ENCODE peak calls at places on chromosomes 5 and 9, in five cellular contexts. One of them, this sample, is unnamed.

GRCh38 chr5:36619012-36619635 is 12.7 kb downstream of the SLC1A3 start:
- DNase-seq in H9: peak
- DNase-seq in GM23248: no peak
- DNase-seq in mesendoderm: peak
- DNase-seq in PC-3: peak
- DNase-seq in this sample: no peak

GRCh38 chr5:136251502-136251901 is 58.5 kb upstream of the SMIM32 start:
- DNase-seq in H9: no peak
- DNase-seq in GM23248: no peak
- DNase-seq in PC-3: no peak
- DNase-seq in mesendoderm: no peak
- DNase-seq in this sample: no peak

GRCh38 chr5:172380992-172381643 is 73.2 kb downstream of the SH3PXD2B start:
- DNase-seq in GM23248: peak
- DNase-seq in mesendoderm: no peak
- DNase-seq in PC-3: peak
- DNase-seq in H9: no peak
- DNase-seq in this sample: peak

GRCh38 chr5:175884214-175884613 is 12.8 kb downstream of the CPLX2 start:
- DNase-seq in mesendoderm: no peak
- DNase-seq in H9: no peak
- DNase-seq in PC-3: no peak
- DNase-seq in GM23248: no peak
- DNase-seq in this sample: no peak

GRCh38 chr5:68999181-68999580 is 94.6 kb upstream of the SLC30A5 start:
- DNase-seq in H9: no peak
- DNase-seq in GM23248: no peak
- DNase-seq in PC-3: no peak
- DNase-seq in mesendoderm: no peak
- DNase-seq in this sample: no peak

GRCh38 chr9:125272697-125273096 is 11.1 kb downstream of the GAPVD1 start:
- DNase-seq in GM23248: no peak
- DNase-seq in PC-3: peak
- DNase-seq in mesendoderm: no peak
- DNase-seq in H9: no peak
- DNase-seq in this sample: no peak

GRCh38 chr5:135517631-135518030 is 18.1 kb downstream of the NEUROG1 start:
- DNase-seq in mesendoderm: no peak
- DNase-seq in H9: no peak
- DNase-seq in PC-3: no peak
- DNase-seq in GM23248: no peak
- DNase-seq in this sample: no peak

GRCh38 chr9:105280730-105281129 is 36.3 kb downstream of the SLC44A1 start:
- DNase-seq in mesendoderm: no peak
- DNase-seq in H9: no peak
- DNase-seq in GM23248: peak
- DNase-seq in PC-3: peak
- DNase-seq in this sample: no peak

GRCh38 chr5:93929146-93929545 is 187.7 kb upstream of the POU5F2 start:
- DNase-seq in H9: no peak
- DNase-seq in PC-3: no peak
- DNase-seq in mesendoderm: no peak
- DNase-seq in GM23248: peak
- DNase-seq in this sample: no peak

GRCh38 chr9:116700882-116701836 is 14.1 kb downstream of the TRIM32 start:
- DNase-seq in H9: no peak
- DNase-seq in GM23248: no peak
- DNase-seq in PC-3: no peak
- DNase-seq in mesendoderm: no peak
- DNase-seq in this sample: no peak

GRCh38 chr5:95962785-95963184 is 1.1 kb upstream of the ELL2 start:
- DNase-seq in PC-3: no peak
- DNase-seq in mesendoderm: peak
- DNase-seq in H9: peak
- DNase-seq in GM23248: no peak
- DNase-seq in this sample: no peak

GRCh38 chr5:58911270-58911669 is 328.4 kb downstream of the RAB3C start:
- DNase-seq in mesendoderm: no peak
- DNase-seq in H9: no peak
- DNase-seq in PC-3: no peak
- DNase-seq in GM23248: no peak
- DNase-seq in this sample: no peak

GRCh38 chr5:6446042-6446441 is 2.6 kb upstream of the UBE2QL1 start:
- DNase-seq in GM23248: no peak
- DNase-seq in mesendoderm: no peak
- DNase-seq in PC-3: no peak
- DNase-seq in H9: no peak
- DNase-seq in this sample: no peak

GRCh38 chr5:146906803-146907202 is 28.2 kb upstream of the PPP2R2B start:
- DNase-seq in H9: peak
- DNase-seq in GM23248: peak
- DNase-seq in PC-3: no peak
- DNase-seq in mesendoderm: peak
- DNase-seq in this sample: no peak

GRCh38 chr5:170420809-170421412 is 31.7 kb upstream of the KCNMB1 start:
- DNase-seq in H9: peak
- DNase-seq in PC-3: peak
- DNase-seq in GM23248: peak
- DNase-seq in mesendoderm: peak
- DNase-seq in this sample: no peak

GRCh38 chr9:27602107-27602836 is 29.0 kb upstream of the C9orf72 start:
- DNase-seq in PC-3: no peak
- DNase-seq in GM23248: no peak
- DNase-seq in H9: no peak
- DNase-seq in mesendoderm: no peak
- DNase-seq in this sample: no peak

GRCh38 chr5:67639311-67639710 is 442.7 kb upstream of the CD180 start:
- DNase-seq in PC-3: no peak
- DNase-seq in GM23248: no peak
- DNase-seq in mesendoderm: peak
- DNase-seq in H9: no peak
- DNase-seq in this sample: no peak

GRCh38 chr5:179137643-179138567 is 77.7 kb downstream of the ZNF354C start:
- DNase-seq in GM23248: no peak
- DNase-seq in H9: no peak
- DNase-seq in mesendoderm: no peak
- DNase-seq in PC-3: no peak
- DNase-seq in this sample: peak

GRCh38 chr5:149710575-149710974 is 19.5 kb upstream of the PPARGC1B start:
- DNase-seq in GM23248: no peak
- DNase-seq in H9: no peak
- DNase-seq in PC-3: no peak
- DNase-seq in mesendoderm: no peak
- DNase-seq in this sample: no peak

DNA sequence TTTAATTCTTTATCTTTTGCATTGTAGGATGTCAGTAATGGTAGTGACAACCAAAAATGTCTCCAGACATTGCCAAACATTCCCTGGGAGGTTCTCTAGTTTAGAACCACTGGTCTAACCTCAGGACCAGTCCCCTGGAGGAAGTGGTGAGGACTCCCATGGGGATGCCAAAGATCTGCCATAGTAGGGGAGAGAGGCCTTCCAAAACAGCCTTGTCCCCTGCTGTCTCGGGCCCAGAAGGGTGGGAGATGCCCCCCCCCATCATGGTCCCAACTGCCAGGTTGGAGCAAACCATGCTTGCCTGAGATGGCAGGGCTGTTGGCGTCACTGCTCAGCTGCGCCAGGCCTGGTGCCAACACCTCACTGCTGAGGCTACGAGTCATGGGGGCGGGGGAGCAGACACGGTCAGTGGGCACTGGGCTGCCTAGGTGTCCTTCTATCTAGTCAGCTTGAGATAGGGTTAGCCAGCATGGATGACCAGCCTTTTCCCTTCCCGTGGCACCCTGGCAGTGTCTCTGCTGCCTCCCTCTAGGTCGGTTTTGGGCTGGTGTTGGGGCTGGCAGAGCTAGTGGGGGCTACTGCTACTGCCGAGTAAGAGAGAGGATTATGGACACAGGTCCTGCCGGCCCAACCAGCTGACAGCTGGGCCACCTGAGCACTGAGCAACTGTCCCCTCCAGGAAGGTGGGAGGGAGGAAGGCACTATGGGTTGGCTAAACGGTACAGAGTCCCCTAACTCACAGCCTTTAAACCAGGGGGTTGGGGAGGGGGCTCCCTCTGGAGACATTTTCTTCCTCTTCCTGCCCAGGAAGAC is 8.3 kb upstream of the CXXC5 start:
- DNase-seq in PC-3: peak
- DNase-seq in GM23248: peak
- DNase-seq in mesendoderm: no peak
- DNase-seq in H9: no peak
- DNase-seq in this sample: peak
- H3K9ac ChIP-seq in PC-3: no peak
- H3K9ac ChIP-seq in GM23248: no peak
- H3K9ac ChIP-seq in mesendoderm: no peak
- H3K9ac ChIP-seq in H9: no peak
- H3K9ac ChIP-seq in this sample: no peak

GRCh38 chr5:173941758-173942401 is 47.1 kb upstream of the C5orf47 start:
- DNase-seq in PC-3: peak
- DNase-seq in GM23248: no peak
- DNase-seq in H9: peak
- DNase-seq in mesendoderm: no peak
- DNase-seq in this sample: no peak
- H3K9ac ChIP-seq in PC-3: no peak
- H3K9ac ChIP-seq in GM23248: no peak
- H3K9ac ChIP-seq in H9: no peak
- H3K9ac ChIP-seq in mesendoderm: no peak
- H3K9ac ChIP-seq in this sample: no peak

DNA sequence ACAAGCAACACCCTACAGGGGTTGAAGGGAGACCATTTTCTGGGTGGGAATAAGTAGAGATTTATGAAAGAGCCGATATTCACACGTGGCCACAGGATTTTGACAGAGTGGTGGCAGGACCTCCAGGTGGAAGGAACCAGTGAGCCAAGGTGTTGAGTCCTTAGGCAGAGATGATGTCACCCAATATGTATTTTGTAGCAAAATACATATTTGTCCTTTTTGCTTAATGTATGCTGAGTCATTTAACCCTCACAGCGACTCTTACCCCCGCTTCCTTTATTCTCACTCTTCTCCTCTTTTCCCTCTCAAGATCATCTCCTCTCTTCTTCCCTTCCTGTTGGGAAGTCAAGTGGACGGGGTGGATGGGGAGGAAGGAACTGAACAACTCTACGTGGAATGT is 215.7 kb upstream of the S1PR3 start:
- DNase-seq in mesendoderm: no peak
- DNase-seq in PC-3: peak
- DNase-seq in GM23248: no peak
- DNase-seq in H9: no peak
- DNase-seq in this sample: no peak
- H3K9ac ChIP-seq in mesendoderm: no peak
- H3K9ac ChIP-seq in PC-3: peak
- H3K9ac ChIP-seq in GM23248: peak
- H3K9ac ChIP-seq in H9: no peak
- H3K9ac ChIP-seq in this sample: no peak

DNA sequence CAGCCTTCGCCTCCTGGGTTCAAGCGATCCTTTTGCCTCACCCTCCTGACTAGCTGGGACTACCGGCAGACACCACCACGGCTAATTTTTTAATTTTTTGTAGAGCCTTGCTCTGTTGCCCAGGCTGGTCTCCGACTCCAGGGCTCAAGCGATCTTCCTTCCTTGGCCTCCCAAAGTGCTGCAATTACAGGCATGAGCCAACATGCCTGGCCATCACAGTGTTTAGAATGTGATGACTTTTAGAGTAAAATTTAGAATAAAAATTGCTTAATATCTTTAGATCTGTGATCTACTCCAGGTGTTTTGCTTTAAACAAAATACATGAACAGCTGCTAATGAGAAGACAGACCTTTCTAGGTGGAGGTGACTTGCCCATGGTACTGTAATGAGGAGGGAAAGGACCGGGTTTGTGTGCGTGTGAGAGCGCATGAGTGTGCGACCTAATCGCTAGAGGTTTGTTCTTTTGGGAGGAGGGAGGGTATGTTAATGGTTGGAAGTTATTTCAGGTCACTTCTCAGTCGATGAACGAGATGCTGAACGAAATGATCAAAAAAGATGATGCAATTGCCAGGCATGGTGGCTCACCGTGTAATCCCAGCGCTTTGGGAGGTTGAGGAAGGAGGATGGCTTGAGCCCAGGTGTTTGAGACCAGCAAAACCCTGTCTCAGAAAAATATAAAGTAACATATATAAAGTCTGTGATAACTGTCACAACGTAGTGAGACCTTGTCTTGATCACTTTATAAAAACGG is 2.0 kb downstream of the CNOT6 start:
- DNase-seq in GM23248: no peak
- DNase-seq in mesendoderm: no peak
- DNase-seq in H9: no peak
- DNase-seq in PC-3: no peak
- DNase-seq in this sample: no peak
- H3K9ac ChIP-seq in GM23248: peak
- H3K9ac ChIP-seq in mesendoderm: peak
- H3K9ac ChIP-seq in H9: peak
- H3K9ac ChIP-seq in PC-3: no peak
- H3K9ac ChIP-seq in this sample: no peak

GRCh38 chr5:160289356-160289651 is 23.1 kb downstream of the CCNJL start:
- DNase-seq in mesendoderm: no peak
- DNase-seq in PC-3: no peak
- DNase-seq in H9: no peak
- DNase-seq in GM23248: no peak
- DNase-seq in this sample: no peak

GRCh38 chr5:160286947-160287346 is 25.4 kb downstream of the CCNJL start:
- DNase-seq in mesendoderm: no peak
- DNase-seq in H9: no peak
- DNase-seq in PC-3: no peak
- DNase-seq in GM23248: no peak
- DNase-seq in this sample: no peak

GRCh38 chr5:160289721-160290120 is 22.6 kb downstream of the CCNJL start:
- DNase-seq in GM23248: no peak
- DNase-seq in mesendoderm: peak
- DNase-seq in PC-3: no peak
- DNase-seq in H9: peak
- DNase-seq in this sample: peak

GRCh38 chr5:160285311-160285710 is 27.1 kb downstream of the CCNJL start:
- DNase-seq in mesendoderm: no peak
- DNase-seq in PC-3: no peak
- DNase-seq in H9: no peak
- DNase-seq in GM23248: no peak
- DNase-seq in this sample: no peak

DNA sequence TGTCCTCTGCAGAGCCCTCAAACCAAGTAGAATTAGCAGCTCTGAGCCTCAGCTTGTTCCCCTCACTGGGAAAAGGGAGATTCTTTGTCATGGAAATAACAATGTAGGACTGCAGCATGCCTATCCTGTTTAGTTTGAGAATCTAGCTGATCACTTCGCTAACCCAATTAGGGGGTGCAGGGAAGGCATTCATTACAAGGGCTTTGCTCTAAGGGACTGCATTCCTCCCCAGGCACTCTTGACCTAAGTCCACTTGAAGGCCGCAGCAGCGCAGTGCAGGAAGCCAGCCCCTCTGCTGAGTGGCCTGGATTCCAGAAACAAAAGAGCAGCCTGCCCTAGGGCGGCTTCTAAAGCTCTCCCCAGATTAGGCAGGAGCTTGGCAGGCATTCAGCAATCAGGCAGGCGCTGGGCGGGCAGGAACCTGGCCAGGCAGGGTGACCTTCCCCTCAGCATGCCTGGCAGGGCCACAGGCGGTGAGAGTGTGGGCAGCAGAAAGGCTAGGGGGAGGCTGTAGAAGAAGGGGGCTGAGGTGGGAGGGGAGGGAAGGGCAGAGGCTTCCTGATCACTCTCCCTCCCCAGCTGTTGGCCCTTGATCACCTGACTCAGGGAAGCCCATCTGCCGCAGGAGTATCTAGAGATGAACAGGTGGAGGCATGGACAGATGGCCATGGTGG is 24.8 kb downstream of the CCNJL start:
- DNase-seq in GM23248: no peak
- DNase-seq in PC-3: no peak
- DNase-seq in mesendoderm: peak
- DNase-seq in H9: peak
- DNase-seq in this sample: peak
- H3K9ac ChIP-seq in GM23248: no peak
- H3K9ac ChIP-seq in PC-3: no peak
- H3K9ac ChIP-seq in mesendoderm: peak
- H3K9ac ChIP-seq in H9: no peak
- H3K9ac ChIP-seq in this sample: no peak

This sample was measured in kidney.